ENCODE peak calls at places on chromosomes 7 and 10, in five cellular contexts. A, M, V, X and F are unnamed samples.

GRCh38 chr10:12322583-12323131 is 26.7 kb upstream of the CAMK1D start:
- DNase-seq in A (no peak), X (no peak), M (no peak), V (no peak), F (no peak)

GRCh38 chr7:101133621-101134398 is 6.9 kb downstream of the SERPINE1 start:
- DNase-seq in M (no peak), X (peak), V (no peak), A (no peak), F (no peak)

GRCh38 chr7:123647106-123647730 is 8.4 kb upstream of the LMOD2 start:
- DNase-seq in X (peak), A (no peak), V (no peak), M (no peak), F (no peak)

GRCh38 chr10:48518412-48518811 is 86.5 kb downstream of the ARHGAP22 start:
- DNase-seq in X (no peak), V (no peak), A (no peak), M (no peak), F (no peak)

GRCh38 chr7:131149840-131150239 is 177.8 kb upstream of the MKLN1 start:
- DNase-seq in V (no peak), X (no peak), M (no peak), A (no peak), F (no peak)

GRCh38 chr10:113030453-113030852 is 80.4 kb downstream of the TCF7L2 start:
- DNase-seq in X (peak), V (no peak), M (no peak), A (no peak), F (no peak)

GRCh38 chr7:123594813-123595241 is 6.8 kb upstream of the ASB15 start:
- DNase-seq in X (no peak), A (peak), M (no peak), V (no peak), F (no peak)

GRCh38 chr10:28072573-28072972 is 73.7 kb upstream of the ODAD2 start:
- DNase-seq in A (no peak), X (peak), V (no peak), M (no peak), F (no peak)

GRCh38 chr10:58981846-58982245 is 194.6 kb upstream of the PHYHIPL start:
- DNase-seq in A (no peak), V (no peak), X (no peak), M (no peak), F (no peak)

GRCh38 chr10:29569778-29570177 is 65.0 kb downstream of the SVIL start:
- DNase-seq in V (no peak), M (no peak), A (no peak), X (no peak), F (no peak)

GRCh38 chr7:131895541-131896173 is 339.2 kb upstream of the PODXL start:
- DNase-seq in V (no peak), M (no peak), X (peak), A (no peak), F (no peak)

GRCh38 chr10:72274730-72275350 is 1.1 kb downstream of the DDIT4 start:
- DNase-seq in X (peak), V (peak), A (peak), M (no peak), F (peak)

GRCh38 chr7:104906032-104906431 is 108.0 kb upstream of the KMT2E start:
- DNase-seq in X (no peak), V (no peak), A (no peak), M (no peak), F (no peak)

GRCh38 chr7:27961255-27961654 is 219.3 kb downstream of the JAZF1 start:
- DNase-seq in A (no peak), M (no peak), V (no peak), X (peak), F (no peak)

GRCh38 chr10:122911889-122912484 is 1.6 kb downstream of the FAM24A start:
- DNase-seq in V (peak), M (no peak), A (peak), X (peak), F (peak)

GRCh38 chr7:68321076-68321639 is 1277.1 kb upstream of the AUTS2 start:
- DNase-seq in V (peak), A (no peak), M (no peak), X (peak), F (no peak)

GRCh38 chr10:110337906-110338305 is 33.2 kb upstream of the SMNDC1 start:
- DNase-seq in V (no peak), A (no peak), X (no peak), M (no peak), F (no peak)

GRCh38 chr10:75284097-75284485 is 48.3 kb upstream of the COMTD1 start:
- DNase-seq in M (no peak), X (no peak), A (no peak), V (no peak), F (no peak)

GRCh38 chr7:20798081-20798693 is 11.5 kb upstream of the SP8 start:
- DNase-seq in V (peak), X (peak), M (no peak), A (no peak), F (peak)

GRCh38 chr7:155652156-155653124 is 8.0 kb downstream of the RBM33 start:
- DNase-seq in M (no peak), A (no peak), V (no peak), X (peak), F (no peak)

GRCh38 chr10:33661580-33662269 is 327.3 kb upstream of the NRP1 start:
- DNase-seq in V (no peak), M (peak), A (peak), X (peak), F (no peak)

GRCh38 chr10:1210667-1211066 is 154.5 kb downstream of the WDR37 start:
- DNase-seq in X (no peak), A (no peak), V (no peak), M (no peak), F (no peak)

GRCh38 chr7:150969483-150969874 is 8.6 kb downstream of the KCNH2 start:
- DNase-seq in A (no peak), V (no peak), X (no peak), M (no peak), F (no peak)

GRCh38 chr10:34295142-34295548 is 520.0 kb downstream of the PARD3 start:
- DNase-seq in X (no peak), A (no peak), V (no peak), M (no peak), F (no peak)

GRCh38 chr7:158957921-158958471 is 101.6 kb downstream of the DYNC2I1 start:
- DNase-seq in V (no peak), A (no peak), X (peak), M (no peak), F (no peak)

GRCh38 chr7:155738652-155739537 is 73.4 kb downstream of the SHH start:
- DNase-seq in M (peak), V (peak), A (peak), X (peak), F (peak)

GRCh38 chr10:12418000-12418399 is 68.7 kb downstream of the CAMK1D start:
- DNase-seq in V (no peak), M (peak), X (no peak), A (no peak), F (no peak)

GRCh38 chr7:30252885-30253795 is 31.3 kb upstream of the ZNRF2 start:
- DNase-seq in A (no peak), V (no peak), M (peak), X (peak), F (no peak)

GRCh38 chr7:43604251-43604650 is 21.3 kb downstream of the STK17A start:
- DNase-seq in V (no peak), X (no peak), M (no peak), A (no peak), F (no peak)

GRCh38 chr7:454356-455109 is 65.1 kb downstream of the PDGFA start:
- DNase-seq in A (no peak), X (no peak), V (no peak), M (no peak), F (no peak)

DNA sequence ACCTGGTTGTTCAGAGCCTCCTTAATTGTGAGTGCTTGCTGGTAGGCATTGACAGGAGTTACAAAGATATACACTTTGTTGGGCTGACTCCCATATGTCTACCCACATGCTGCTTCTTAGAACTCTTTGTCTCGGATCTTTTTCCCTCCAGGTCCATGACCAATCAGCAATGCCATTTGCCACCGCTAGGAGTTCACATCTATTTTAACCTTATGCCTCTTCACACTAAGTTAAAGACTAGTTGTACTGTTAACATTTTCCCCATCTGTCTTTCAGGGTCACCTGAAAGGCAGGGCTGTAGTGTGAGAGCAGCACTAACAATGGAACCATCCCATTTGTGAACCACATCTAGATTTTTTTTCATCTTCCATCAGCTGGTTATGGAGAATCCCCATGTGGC is 226.7 kb upstream of the NPY start:
- DNase-seq in X (no peak), M (no peak), V (no peak), A (no peak), F (no peak)
- TF ChIP-seq CTCF in X (peak), M (no peak), V (peak), A (no peak), F (no peak)

GRCh38 chr10:53997953-53998352 is 803.1 kb downstream of the PCDH15 start:
- DNase-seq in X (peak), A (no peak), V (no peak), M (no peak), F (no peak)
- TF ChIP-seq CTCF in X (no peak), A (peak), V (peak), M (no peak), F (peak)

GRCh38 chr10:127920319-127921074 is 13.6 kb downstream of the PTPRE start:
- DNase-seq in A (no peak), M (no peak), X (no peak), V (no peak), F (no peak)

GRCh38 chr10:127918570-127918969 is 11.7 kb downstream of the PTPRE start:
- DNase-seq in M (no peak), V (no peak), A (no peak), X (no peak), F (no peak)

GRCh38 chr10:127921751-127922140 is 14.8 kb downstream of the PTPRE start:
- DNase-seq in M (no peak), A (no peak), V (no peak), X (no peak), F (no peak)

GRCh38 chr10:127921075-127921750 is 14.3 kb downstream of the PTPRE start:
- DNase-seq in V (no peak), X (no peak), A (no peak), M (no peak), F (no peak)

DNA sequence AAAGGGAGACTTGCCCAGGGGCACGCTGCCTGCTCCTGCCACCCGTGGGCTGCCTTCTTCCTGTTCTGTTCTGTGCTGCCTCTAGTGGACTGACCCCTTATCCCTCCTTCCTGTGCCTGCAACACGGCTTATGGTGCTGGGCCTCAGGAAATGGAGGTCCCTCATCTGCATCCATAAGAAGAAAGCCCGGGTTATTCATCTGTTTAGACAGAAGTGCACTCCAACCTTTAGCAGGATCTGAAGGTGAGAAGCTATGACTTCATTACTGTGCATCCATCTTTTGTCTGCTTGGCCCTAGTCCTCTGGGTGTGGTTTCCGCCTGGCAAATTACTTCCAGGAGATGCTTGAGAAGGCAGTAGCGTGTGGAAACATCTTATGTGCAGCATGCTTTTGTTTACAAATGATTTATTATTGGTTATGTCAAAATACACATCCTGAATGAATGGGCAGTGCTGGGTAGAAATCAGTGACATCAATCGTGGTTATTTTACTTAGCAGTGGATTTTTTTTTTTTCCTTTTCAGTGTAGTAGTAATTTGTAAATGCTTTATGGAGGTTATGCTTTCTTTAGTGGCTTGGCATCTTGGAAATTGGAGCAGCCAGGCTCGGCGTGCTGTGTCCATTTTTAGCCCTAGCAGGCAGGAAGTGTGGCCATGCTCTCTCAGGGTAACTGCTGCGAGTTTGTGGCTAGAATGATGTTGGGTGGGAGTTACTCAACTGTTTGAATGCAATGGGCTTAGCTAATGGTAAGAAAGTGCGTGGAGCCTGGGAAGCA is 12.7 kb downstream of the PTPRE start:
- DNase-seq in V (no peak), A (no peak), X (no peak), M (no peak), F (no peak)
- TF ChIP-seq CTCF in V (peak), A (no peak), X (peak), M (no peak), F (peak)

DNA sequence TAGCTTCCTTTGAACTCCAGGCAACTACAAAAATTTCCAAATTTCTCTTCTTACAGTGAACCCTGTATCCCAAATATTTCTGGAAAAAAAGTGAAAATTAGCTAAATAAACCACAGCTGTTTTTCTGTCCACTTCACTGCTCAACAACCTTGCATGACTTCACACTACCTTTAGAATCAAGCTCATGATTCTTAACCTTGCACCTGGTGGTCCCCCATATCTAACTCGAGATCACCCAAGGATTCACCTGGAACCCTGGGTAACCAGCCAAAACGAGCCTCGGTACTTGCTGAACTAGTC is 47.5 kb downstream of the PDLIM1 start:
- DNase-seq in X (no peak), M (no peak), A (no peak), V (no peak), F (no peak)
- TF ChIP-seq CTCF in X (no peak), M (no peak), A (no peak), V (no peak), F (no peak)

GRCh38 chr10:83801983-83802382 is 337.3 kb upstream of the GHITM start:
- DNase-seq in M (no peak), A (no peak), V (no peak), X (no peak), F (no peak)
- TF ChIP-seq CTCF in M (no peak), A (no peak), V (peak), X (no peak), F (no peak)

DNA sequence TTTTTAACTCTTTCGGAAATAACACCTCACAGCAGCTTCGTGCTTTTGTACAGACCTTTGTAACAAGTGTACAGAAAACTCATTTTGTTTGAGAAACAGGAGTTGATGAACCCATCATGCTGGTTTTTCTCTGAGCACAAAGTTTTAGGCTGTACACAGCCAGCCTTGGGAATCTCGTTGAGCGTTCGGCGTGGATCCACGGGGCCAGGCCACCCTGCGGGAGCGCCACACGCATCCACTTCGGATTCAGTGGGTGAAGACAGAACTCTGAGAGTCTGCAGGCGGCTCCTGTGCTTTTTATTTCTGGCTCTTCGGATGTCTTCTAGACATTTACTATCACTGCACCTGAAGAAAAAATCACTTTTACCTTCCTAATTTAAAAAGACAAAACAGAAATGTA is 131.2 kb downstream of the SMURF1 start:
- DNase-seq in A (no peak), V (no peak), M (no peak), X (no peak), F (no peak)
- TF ChIP-seq CTCF in A (no peak), V (no peak), M (no peak), X (no peak), F (no peak)

DNA sequence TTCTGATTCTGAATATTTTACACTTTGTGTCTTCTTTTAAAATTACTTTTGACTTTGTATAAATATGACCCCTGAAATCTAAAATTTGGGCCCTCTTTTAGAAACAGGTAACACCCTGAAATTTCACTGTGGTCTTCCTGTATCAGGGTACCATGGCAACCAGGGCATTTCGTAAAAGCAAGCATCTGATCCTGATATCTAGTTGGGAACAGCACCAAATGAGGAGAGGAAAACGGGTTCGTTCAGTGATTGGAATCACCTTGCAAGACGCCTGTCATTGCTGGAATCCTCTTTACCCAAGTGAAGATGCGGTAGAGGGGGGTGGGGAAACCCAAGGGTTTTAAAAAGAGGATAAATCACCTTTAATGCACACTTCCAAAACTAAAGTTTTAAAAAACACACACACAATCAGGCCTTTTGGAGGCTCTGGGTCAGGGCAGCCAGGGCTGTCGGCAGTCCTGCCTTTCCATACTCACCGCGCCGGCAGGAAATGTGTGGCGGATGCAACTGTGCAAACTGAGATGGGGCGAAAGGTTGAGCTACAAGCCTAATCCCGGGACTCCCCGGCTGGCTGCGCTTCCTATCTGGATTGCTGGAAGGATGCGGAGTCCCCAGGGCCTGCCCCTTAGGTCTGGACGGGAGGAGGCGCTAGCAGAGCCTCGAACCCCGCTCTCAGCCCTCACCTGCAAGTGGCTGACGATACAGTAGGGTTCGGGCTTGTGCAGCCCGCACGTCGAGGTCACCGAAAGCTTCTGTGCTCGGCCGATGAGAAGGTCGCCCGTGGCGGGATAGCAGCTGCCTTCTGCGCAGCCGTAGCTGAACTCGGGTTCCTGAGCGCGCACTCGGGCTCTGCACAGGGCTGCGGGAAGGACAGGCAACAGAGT is 1.8 kb downstream of the LAMB1 start:
- DNase-seq in X (peak), A (peak), M (no peak), V (no peak), F (no peak)
- TF ChIP-seq CTCF in X (no peak), A (no peak), M (no peak), V (no peak), F (no peak)